ENCODE peak calls at places on chromosomes 12 and 14, in eight cellular contexts. One of them, this sample, is unnamed.

GRCh38 chr12:89969098-89969497 is 260.5 kb upstream of the ATP2B1 start:
- DNase-seq in mammary epithelial cell: peak
- DNase-seq in cardiac fibroblast: no peak
- DNase-seq in lower leg skin: no peak
- DNase-seq in progenitor cell of endocrine pancreas: no peak
- DNase-seq in endothelial cell of umbilical vein: no peak
- DNase-seq in GM12878: no peak
- DNase-seq in Panc1: no peak
- DNase-seq in this sample: no peak

GRCh38 chr14:71733210-71733883 is 198.9 kb upstream of the RGS6 start:
- DNase-seq in GM12878: no peak
- DNase-seq in lower leg skin: no peak
- DNase-seq in mammary epithelial cell: no peak
- DNase-seq in Panc1: no peak
- DNase-seq in cardiac fibroblast: peak
- DNase-seq in endothelial cell of umbilical vein: no peak
- DNase-seq in progenitor cell of endocrine pancreas: no peak
- DNase-seq in this sample: no peak

GRCh38 chr12:25829192-25829591 is 129.3 kb upstream of the RASSF8 start:
- DNase-seq in endothelial cell of umbilical vein: peak
- DNase-seq in lower leg skin: no peak
- DNase-seq in GM12878: no peak
- DNase-seq in Panc1: no peak
- DNase-seq in progenitor cell of endocrine pancreas: no peak
- DNase-seq in mammary epithelial cell: peak
- DNase-seq in cardiac fibroblast: peak
- DNase-seq in this sample: no peak

GRCh38 chr12:12543959-12544358 is 18.7 kb downstream of the DUSP16 start:
- DNase-seq in GM12878: no peak
- DNase-seq in progenitor cell of endocrine pancreas: no peak
- DNase-seq in cardiac fibroblast: no peak
- DNase-seq in Panc1: no peak
- DNase-seq in lower leg skin: no peak
- DNase-seq in mammary epithelial cell: no peak
- DNase-seq in endothelial cell of umbilical vein: no peak
- DNase-seq in this sample: no peak

GRCh38 chr14:69495341-69495921 is 10.9 kb downstream of the PLEKHD1 start:
- DNase-seq in Panc1: no peak
- DNase-seq in lower leg skin: no peak
- DNase-seq in mammary epithelial cell: no peak
- DNase-seq in cardiac fibroblast: no peak
- DNase-seq in endothelial cell of umbilical vein: no peak
- DNase-seq in GM12878: no peak
- DNase-seq in progenitor cell of endocrine pancreas: no peak
- DNase-seq in this sample: no peak

GRCh38 chr14:55220230-55220629 is 28.8 kb upstream of the DLGAP5 start:
- DNase-seq in lower leg skin: no peak
- DNase-seq in GM12878: no peak
- DNase-seq in mammary epithelial cell: peak
- DNase-seq in progenitor cell of endocrine pancreas: no peak
- DNase-seq in Panc1: no peak
- DNase-seq in cardiac fibroblast: no peak
- DNase-seq in endothelial cell of umbilical vein: no peak
- DNase-seq in this sample: no peak

GRCh38 chr12:113932411-113933196 is 33.5 kb downstream of the RBM19 start:
- DNase-seq in Panc1: no peak
- DNase-seq in progenitor cell of endocrine pancreas: no peak
- DNase-seq in mammary epithelial cell: no peak
- DNase-seq in lower leg skin: no peak
- DNase-seq in endothelial cell of umbilical vein: peak
- DNase-seq in GM12878: no peak
- DNase-seq in cardiac fibroblast: peak
- DNase-seq in this sample: no peak

GRCh38 chr14:92014014-92014413 is 25.8 kb downstream of the TRIP11 start:
- DNase-seq in lower leg skin: no peak
- DNase-seq in mammary epithelial cell: no peak
- DNase-seq in cardiac fibroblast: no peak
- DNase-seq in endothelial cell of umbilical vein: no peak
- DNase-seq in progenitor cell of endocrine pancreas: no peak
- DNase-seq in Panc1: no peak
- DNase-seq in GM12878: no peak
- DNase-seq in this sample: no peak

GRCh38 chr14:74973905-74974363 is 18.5 kb upstream of the PGF start:
- DNase-seq in endothelial cell of umbilical vein: no peak
- DNase-seq in GM12878: no peak
- DNase-seq in mammary epithelial cell: no peak
- DNase-seq in lower leg skin: peak
- DNase-seq in progenitor cell of endocrine pancreas: no peak
- DNase-seq in cardiac fibroblast: no peak
- DNase-seq in Panc1: no peak
- DNase-seq in this sample: no peak

GRCh38 chr14:57526942-57527341 is 33.3 kb upstream of the CCDC198 start:
- DNase-seq in Panc1: no peak
- DNase-seq in cardiac fibroblast: no peak
- DNase-seq in endothelial cell of umbilical vein: no peak
- DNase-seq in mammary epithelial cell: no peak
- DNase-seq in lower leg skin: no peak
- DNase-seq in GM12878: no peak
- DNase-seq in progenitor cell of endocrine pancreas: no peak
- DNase-seq in this sample: no peak

GRCh38 chr14:71583705-71584104 is 348.5 kb upstream of the RGS6 start:
- DNase-seq in mammary epithelial cell: no peak
- DNase-seq in progenitor cell of endocrine pancreas: no peak
- DNase-seq in Panc1: no peak
- DNase-seq in endothelial cell of umbilical vein: no peak
- DNase-seq in cardiac fibroblast: no peak
- DNase-seq in GM12878: no peak
- DNase-seq in lower leg skin: no peak
- DNase-seq in this sample: no peak

GRCh38 chr12:45762185-45763110 is 32.9 kb downstream of the ARID2 start:
- DNase-seq in GM12878: no peak
- DNase-seq in progenitor cell of endocrine pancreas: no peak
- DNase-seq in Panc1: no peak
- DNase-seq in lower leg skin: no peak
- DNase-seq in cardiac fibroblast: peak
- DNase-seq in mammary epithelial cell: peak
- DNase-seq in endothelial cell of umbilical vein: peak
- DNase-seq in this sample: no peak

GRCh38 chr12:59620326-59620725 is 24.5 kb downstream of the SLC16A7 start:
- DNase-seq in endothelial cell of umbilical vein: peak
- DNase-seq in cardiac fibroblast: no peak
- DNase-seq in Panc1: no peak
- DNase-seq in GM12878: no peak
- DNase-seq in lower leg skin: no peak
- DNase-seq in progenitor cell of endocrine pancreas: no peak
- DNase-seq in mammary epithelial cell: no peak
- DNase-seq in this sample: no peak

GRCh38 chr12:13126494-13126893 is 23.0 kb upstream of the GSG1 start:
- DNase-seq in GM12878: no peak
- DNase-seq in progenitor cell of endocrine pancreas: no peak
- DNase-seq in Panc1: no peak
- DNase-seq in lower leg skin: no peak
- DNase-seq in mammary epithelial cell: peak
- DNase-seq in endothelial cell of umbilical vein: no peak
- DNase-seq in cardiac fibroblast: peak
- DNase-seq in this sample: no peak

GRCh38 chr14:26598081-26598671 is 343 bp upstream of the NOVA1 start:
- DNase-seq in endothelial cell of umbilical vein: peak
- DNase-seq in mammary epithelial cell: no peak
- DNase-seq in progenitor cell of endocrine pancreas: peak
- DNase-seq in cardiac fibroblast: peak
- DNase-seq in Panc1: no peak
- DNase-seq in GM12878: no peak
- DNase-seq in lower leg skin: peak
- DNase-seq in this sample: no peak

GRCh38 chr12:113899042-113899843 is 66.9 kb downstream of the RBM19 start:
- DNase-seq in progenitor cell of endocrine pancreas: no peak
- DNase-seq in lower leg skin: no peak
- DNase-seq in mammary epithelial cell: no peak
- DNase-seq in cardiac fibroblast: no peak
- DNase-seq in endothelial cell of umbilical vein: no peak
- DNase-seq in Panc1: no peak
- DNase-seq in GM12878: no peak
- DNase-seq in this sample: no peak

GRCh38 chr14:80543211-80543610 is 331.9 kb upstream of the DIO2 start:
- DNase-seq in endothelial cell of umbilical vein: no peak
- DNase-seq in GM12878: no peak
- DNase-seq in cardiac fibroblast: no peak
- DNase-seq in lower leg skin: no peak
- DNase-seq in mammary epithelial cell: no peak
- DNase-seq in Panc1: no peak
- DNase-seq in progenitor cell of endocrine pancreas: no peak
- DNase-seq in this sample: no peak

GRCh38 chr12:30853561-30854133 is 72.9 kb upstream of the TSPAN11 start:
- DNase-seq in endothelial cell of umbilical vein: no peak
- DNase-seq in mammary epithelial cell: no peak
- DNase-seq in GM12878: no peak
- DNase-seq in lower leg skin: no peak
- DNase-seq in cardiac fibroblast: no peak
- DNase-seq in progenitor cell of endocrine pancreas: no peak
- DNase-seq in Panc1: no peak
- DNase-seq in this sample: no peak

GRCh38 chr12:95591731-95592130 is 40.5 kb upstream of the USP44 start:
- DNase-seq in cardiac fibroblast: no peak
- DNase-seq in endothelial cell of umbilical vein: no peak
- DNase-seq in GM12878: no peak
- DNase-seq in mammary epithelial cell: peak
- DNase-seq in progenitor cell of endocrine pancreas: no peak
- DNase-seq in Panc1: no peak
- DNase-seq in lower leg skin: no peak
- DNase-seq in this sample: no peak

GRCh38 chr12:104234926-104235499 is 19.4 kb downstream of the TXNRD1 start:
- DNase-seq in lower leg skin: no peak
- DNase-seq in progenitor cell of endocrine pancreas: no peak
- DNase-seq in endothelial cell of umbilical vein: no peak
- DNase-seq in GM12878: no peak
- DNase-seq in mammary epithelial cell: no peak
- DNase-seq in Panc1: no peak
- DNase-seq in cardiac fibroblast: no peak
- DNase-seq in this sample: no peak

GRCh38 chr12:104232609-104233280 is 17.2 kb downstream of the TXNRD1 start:
- DNase-seq in lower leg skin: no peak
- DNase-seq in endothelial cell of umbilical vein: no peak
- DNase-seq in mammary epithelial cell: peak
- DNase-seq in cardiac fibroblast: no peak
- DNase-seq in Panc1: no peak
- DNase-seq in progenitor cell of endocrine pancreas: no peak
- DNase-seq in GM12878: no peak
- DNase-seq in this sample: no peak

GRCh38 chr12:104230704-104231103 is 15.1 kb downstream of the TXNRD1 start:
- DNase-seq in lower leg skin: no peak
- DNase-seq in progenitor cell of endocrine pancreas: no peak
- DNase-seq in Panc1: no peak
- DNase-seq in endothelial cell of umbilical vein: no peak
- DNase-seq in cardiac fibroblast: no peak
- DNase-seq in mammary epithelial cell: no peak
- DNase-seq in GM12878: no peak
- DNase-seq in this sample: no peak

GRCh38 chr12:104226672-104227071 is 11.1 kb downstream of the TXNRD1 start:
- DNase-seq in GM12878: no peak
- DNase-seq in Panc1: no peak
- DNase-seq in endothelial cell of umbilical vein: no peak
- DNase-seq in mammary epithelial cell: peak
- DNase-seq in lower leg skin: no peak
- DNase-seq in cardiac fibroblast: peak
- DNase-seq in progenitor cell of endocrine pancreas: no peak
- DNase-seq in this sample: no peak

DNA sequence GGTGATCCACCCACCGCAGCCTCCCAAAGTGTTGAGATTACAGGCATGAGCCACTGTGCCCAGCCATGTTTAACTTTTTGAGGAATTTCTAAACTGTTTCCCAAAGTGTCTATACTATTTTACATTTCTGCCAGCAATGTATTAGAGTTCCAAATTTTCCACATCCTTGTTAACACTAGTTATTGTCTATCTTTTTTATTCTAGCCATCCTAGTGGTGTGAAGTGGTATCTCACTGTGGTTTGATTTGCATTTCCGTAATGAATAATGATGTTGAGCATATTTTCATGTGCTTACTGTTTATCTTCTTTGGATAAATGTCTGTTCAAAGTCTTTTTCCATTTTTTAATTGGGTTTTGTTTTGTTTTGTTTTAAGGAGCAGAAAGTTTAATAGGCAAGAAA is 14.7 kb downstream of the TXNRD1 start:
- DNase-seq in endothelial cell of umbilical vein: no peak
- DNase-seq in cardiac fibroblast: no peak
- DNase-seq in progenitor cell of endocrine pancreas: no peak
- DNase-seq in mammary epithelial cell: no peak
- DNase-seq in GM12878: no peak
- DNase-seq in lower leg skin: no peak
- DNase-seq in Panc1: no peak
- DNase-seq in this sample: no peak
- TF ChIP-seq CTCF in endothelial cell of umbilical vein: no peak
- TF ChIP-seq CTCF in cardiac fibroblast: peak
- TF ChIP-seq CTCF in progenitor cell of endocrine pancreas: peak
- TF ChIP-seq CTCF in mammary epithelial cell: no peak
- TF ChIP-seq CTCF in GM12878: no peak
- TF ChIP-seq CTCF in lower leg skin: no peak
- TF ChIP-seq CTCF in Panc1: no peak
- TF ChIP-seq CTCF in this sample: no peak

GRCh38 chr12:6778571-6779550 is 6.5 kb downstream of the LAG3 start:
- DNase-seq in mammary epithelial cell: peak
- DNase-seq in Panc1: no peak
- DNase-seq in cardiac fibroblast: peak
- DNase-seq in GM12878: peak
- DNase-seq in progenitor cell of endocrine pancreas: peak
- DNase-seq in endothelial cell of umbilical vein: peak
- DNase-seq in lower leg skin: peak
- DNase-seq in this sample: peak
- TF ChIP-seq CTCF in mammary epithelial cell: peak
- TF ChIP-seq CTCF in Panc1: peak
- TF ChIP-seq CTCF in cardiac fibroblast: peak
- TF ChIP-seq CTCF in GM12878: peak
- TF ChIP-seq CTCF in progenitor cell of endocrine pancreas: peak
- TF ChIP-seq CTCF in endothelial cell of umbilical vein: peak
- TF ChIP-seq CTCF in lower leg skin: no peak
- TF ChIP-seq CTCF in this sample: peak

GRCh38 chr14:104926619-104927431 is 2.1 kb downstream of the PLD4 start:
- DNase-seq in GM12878: peak
- DNase-seq in Panc1: no peak
- DNase-seq in lower leg skin: peak
- DNase-seq in progenitor cell of endocrine pancreas: no peak
- DNase-seq in mammary epithelial cell: no peak
- DNase-seq in endothelial cell of umbilical vein: no peak
- DNase-seq in cardiac fibroblast: no peak
- DNase-seq in this sample: peak
- TF ChIP-seq CTCF in GM12878: peak
- TF ChIP-seq CTCF in Panc1: no peak
- TF ChIP-seq CTCF in lower leg skin: no peak
- TF ChIP-seq CTCF in progenitor cell of endocrine pancreas: peak
- TF ChIP-seq CTCF in mammary epithelial cell: no peak
- TF ChIP-seq CTCF in endothelial cell of umbilical vein: no peak
- TF ChIP-seq CTCF in cardiac fibroblast: no peak
- TF ChIP-seq CTCF in this sample: no peak

DNA sequence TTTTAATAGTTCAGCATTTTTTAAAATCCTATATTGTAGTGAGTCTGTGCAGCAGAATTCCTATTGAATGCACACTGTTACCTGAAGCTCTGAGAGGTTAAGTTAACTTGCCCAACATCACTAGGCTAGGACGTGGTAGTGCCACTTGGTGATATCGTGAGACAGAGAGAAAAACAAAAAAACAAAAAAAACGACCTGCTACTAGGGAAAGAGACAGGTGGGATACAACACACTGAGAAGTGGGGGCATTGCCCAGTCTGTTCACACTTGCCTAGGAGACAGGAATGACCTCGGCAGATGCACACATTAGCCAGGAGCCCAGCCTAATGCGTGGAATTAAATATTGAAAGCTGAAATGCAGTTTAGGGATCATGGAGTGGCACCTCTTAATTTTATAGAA is 129.7 kb upstream of the CCND2 start:
- DNase-seq in cardiac fibroblast: no peak
- DNase-seq in mammary epithelial cell: peak
- DNase-seq in progenitor cell of endocrine pancreas: no peak
- DNase-seq in lower leg skin: peak
- DNase-seq in endothelial cell of umbilical vein: no peak
- DNase-seq in Panc1: no peak
- DNase-seq in GM12878: no peak
- DNase-seq in this sample: no peak
- TF ChIP-seq CTCF in cardiac fibroblast: no peak
- TF ChIP-seq CTCF in mammary epithelial cell: no peak
- TF ChIP-seq CTCF in progenitor cell of endocrine pancreas: no peak
- TF ChIP-seq CTCF in lower leg skin: no peak
- TF ChIP-seq CTCF in endothelial cell of umbilical vein: no peak
- TF ChIP-seq CTCF in Panc1: peak
- TF ChIP-seq CTCF in GM12878: peak
- TF ChIP-seq CTCF in this sample: peak